ENCODE peak calls at places on chromosomes 13 and 19, in six cellular contexts. One of them, this sample, is unnamed.

GRCh38 chr13:37306778-37307544 is 201.5 kb upstream of the CSNK1A1L start:
- DNase-seq in SK-N-SH: no peak
- DNase-seq in CD8-positive, alpha-beta T cell: no peak
- DNase-seq in AG04449: peak
- DNase-seq in fibroblast of lung: peak
- DNase-seq in CD8-positive, alpha-beta memory T cell: no peak
- DNase-seq in this sample: no peak

GRCh38 chr19:11560404-11560988 is 1.5 kb upstream of the ELOF1 start:
- DNase-seq in SK-N-SH: peak
- DNase-seq in CD8-positive, alpha-beta T cell: no peak
- DNase-seq in AG04449: no peak
- DNase-seq in fibroblast of lung: peak
- DNase-seq in CD8-positive, alpha-beta memory T cell: peak
- DNase-seq in this sample: peak

GRCh38 chr13:74197686-74198085 is 63.5 kb upstream of the KLF12 start:
- DNase-seq in SK-N-SH: no peak
- DNase-seq in CD8-positive, alpha-beta T cell: no peak
- DNase-seq in AG04449: no peak
- DNase-seq in fibroblast of lung: no peak
- DNase-seq in CD8-positive, alpha-beta memory T cell: no peak
- DNase-seq in this sample: no peak

GRCh38 chr19:29532956-29533355 is 7.2 kb downstream of the VSTM2B start:
- DNase-seq in SK-N-SH: no peak
- DNase-seq in CD8-positive, alpha-beta T cell: peak
- DNase-seq in AG04449: no peak
- DNase-seq in fibroblast of lung: no peak
- DNase-seq in CD8-positive, alpha-beta memory T cell: no peak
- DNase-seq in this sample: no peak

GRCh38 chr13:74443623-74444022 is 309.4 kb upstream of the KLF12 start:
- DNase-seq in SK-N-SH: no peak
- DNase-seq in CD8-positive, alpha-beta T cell: no peak
- DNase-seq in AG04449: peak
- DNase-seq in fibroblast of lung: peak
- DNase-seq in CD8-positive, alpha-beta memory T cell: no peak
- DNase-seq in this sample: no peak

GRCh38 chr19:48400018-48400742 is 6.7 kb downstream of the GRIN2D start:
- DNase-seq in SK-N-SH: peak
- DNase-seq in CD8-positive, alpha-beta T cell: no peak
- DNase-seq in AG04449: no peak
- DNase-seq in fibroblast of lung: peak
- DNase-seq in CD8-positive, alpha-beta memory T cell: peak
- DNase-seq in this sample: no peak

GRCh38 chr19:56476671-56477428 is at the start of gene ZNF667:
- DNase-seq in SK-N-SH: peak
- DNase-seq in CD8-positive, alpha-beta T cell: no peak
- DNase-seq in AG04449: peak
- DNase-seq in fibroblast of lung: peak
- DNase-seq in CD8-positive, alpha-beta memory T cell: peak
- DNase-seq in this sample: peak

GRCh38 chr13:83780201-83780600 is 102.1 kb downstream of the SLITRK1 start:
- DNase-seq in SK-N-SH: peak
- DNase-seq in CD8-positive, alpha-beta T cell: no peak
- DNase-seq in AG04449: no peak
- DNase-seq in fibroblast of lung: peak
- DNase-seq in CD8-positive, alpha-beta memory T cell: no peak
- DNase-seq in this sample: peak

GRCh38 chr19:5131866-5132561 is 163.1 kb downstream of the KDM4B start:
- DNase-seq in SK-N-SH: no peak
- DNase-seq in CD8-positive, alpha-beta T cell: peak
- DNase-seq in AG04449: no peak
- DNase-seq in fibroblast of lung: peak
- DNase-seq in CD8-positive, alpha-beta memory T cell: no peak
- DNase-seq in this sample: no peak

GRCh38 chr13:59906413-59907027 is 257.2 kb downstream of the DIAPH3 start:
- DNase-seq in SK-N-SH: peak
- DNase-seq in CD8-positive, alpha-beta T cell: no peak
- DNase-seq in AG04449: no peak
- DNase-seq in fibroblast of lung: peak
- DNase-seq in CD8-positive, alpha-beta memory T cell: no peak
- DNase-seq in this sample: no peak

GRCh38 chr19:7830272-7830771 is 304 bp downstream of the EVI5L start:
- DNase-seq in SK-N-SH: no peak
- DNase-seq in CD8-positive, alpha-beta T cell: no peak
- DNase-seq in AG04449: no peak
- DNase-seq in fibroblast of lung: no peak
- DNase-seq in CD8-positive, alpha-beta memory T cell: no peak
- DNase-seq in this sample: no peak

GRCh38 chr13:19927117-19927734 is 31.3 kb upstream of the ZMYM2 start:
- DNase-seq in SK-N-SH: no peak
- DNase-seq in CD8-positive, alpha-beta T cell: no peak
- DNase-seq in AG04449: no peak
- DNase-seq in fibroblast of lung: peak
- DNase-seq in CD8-positive, alpha-beta memory T cell: peak
- DNase-seq in this sample: no peak

GRCh38 chr19:58021541-58022282 is 12.1 kb upstream of the ZSCAN1 start:
- DNase-seq in SK-N-SH: peak
- DNase-seq in CD8-positive, alpha-beta T cell: no peak
- DNase-seq in AG04449: no peak
- DNase-seq in fibroblast of lung: peak
- DNase-seq in CD8-positive, alpha-beta memory T cell: peak
- DNase-seq in this sample: peak

GRCh38 chr13:110520431-110521295 is 40.9 kb downstream of the RAB20 start:
- DNase-seq in SK-N-SH: no peak
- DNase-seq in CD8-positive, alpha-beta T cell: no peak
- DNase-seq in AG04449: no peak
- DNase-seq in fibroblast of lung: peak
- DNase-seq in CD8-positive, alpha-beta memory T cell: no peak
- DNase-seq in this sample: peak

GRCh38 chr13:84844473-84844872 is 954.7 kb downstream of the SLITRK6 start:
- DNase-seq in SK-N-SH: peak
- DNase-seq in CD8-positive, alpha-beta T cell: no peak
- DNase-seq in AG04449: no peak
- DNase-seq in fibroblast of lung: peak
- DNase-seq in CD8-positive, alpha-beta memory T cell: no peak
- DNase-seq in this sample: no peak

GRCh38 chr19:12794196-12794921 is 3.1 kb downstream of the JUNB start:
- DNase-seq in SK-N-SH: no peak
- DNase-seq in CD8-positive, alpha-beta T cell: no peak
- DNase-seq in AG04449: no peak
- DNase-seq in fibroblast of lung: no peak
- DNase-seq in CD8-positive, alpha-beta memory T cell: no peak
- DNase-seq in this sample: no peak

GRCh38 chr19:46350029-46350757 is 3.3 kb downstream of the PPP5C start:
- DNase-seq in SK-N-SH: no peak
- DNase-seq in CD8-positive, alpha-beta T cell: peak
- DNase-seq in AG04449: no peak
- DNase-seq in fibroblast of lung: no peak
- DNase-seq in CD8-positive, alpha-beta memory T cell: no peak
- DNase-seq in this sample: peak

GRCh38 chr19:1725100-1726064 is 27.9 kb upstream of the ONECUT3 start:
- DNase-seq in SK-N-SH: peak
- DNase-seq in CD8-positive, alpha-beta T cell: no peak
- DNase-seq in AG04449: no peak
- DNase-seq in fibroblast of lung: peak
- DNase-seq in CD8-positive, alpha-beta memory T cell: no peak
- DNase-seq in this sample: no peak
- H3K4me3 ChIP-seq in SK-N-SH: peak
- H3K4me3 ChIP-seq in CD8-positive, alpha-beta T cell: peak
- H3K4me3 ChIP-seq in AG04449: peak
- H3K4me3 ChIP-seq in fibroblast of lung: peak
- H3K4me3 ChIP-seq in CD8-positive, alpha-beta memory T cell: no peak
- H3K4me3 ChIP-seq in this sample: no peak

GRCh38 chr19:55408320-55408836 is 790 bp upstream of the UBE2S start:
- DNase-seq in SK-N-SH: no peak
- DNase-seq in CD8-positive, alpha-beta T cell: no peak
- DNase-seq in AG04449: no peak
- DNase-seq in fibroblast of lung: no peak
- DNase-seq in CD8-positive, alpha-beta memory T cell: no peak
- DNase-seq in this sample: no peak
- H3K4me3 ChIP-seq in SK-N-SH: peak
- H3K4me3 ChIP-seq in CD8-positive, alpha-beta T cell: peak
- H3K4me3 ChIP-seq in AG04449: peak
- H3K4me3 ChIP-seq in fibroblast of lung: peak
- H3K4me3 ChIP-seq in CD8-positive, alpha-beta memory T cell: peak
- H3K4me3 ChIP-seq in this sample: peak

GRCh38 chr19:35754365-35755139 is 2.3 kb downstream of the HSPB6 start:
- DNase-seq in SK-N-SH: no peak
- DNase-seq in CD8-positive, alpha-beta T cell: no peak
- DNase-seq in AG04449: no peak
- DNase-seq in fibroblast of lung: no peak
- DNase-seq in CD8-positive, alpha-beta memory T cell: no peak
- DNase-seq in this sample: no peak
- H3K4me3 ChIP-seq in SK-N-SH: no peak
- H3K4me3 ChIP-seq in CD8-positive, alpha-beta T cell: no peak
- H3K4me3 ChIP-seq in AG04449: no peak
- H3K4me3 ChIP-seq in fibroblast of lung: peak
- H3K4me3 ChIP-seq in CD8-positive, alpha-beta memory T cell: no peak
- H3K4me3 ChIP-seq in this sample: no peak

GRCh38 chr13:61202042-61202441 is 213.6 kb downstream of the PCDH20 start:
- DNase-seq in SK-N-SH: no peak
- DNase-seq in CD8-positive, alpha-beta T cell: no peak
- DNase-seq in AG04449: no peak
- DNase-seq in fibroblast of lung: no peak
- DNase-seq in CD8-positive, alpha-beta memory T cell: no peak
- DNase-seq in this sample: no peak
- H3K4me3 ChIP-seq in SK-N-SH: no peak
- H3K4me3 ChIP-seq in CD8-positive, alpha-beta T cell: no peak
- H3K4me3 ChIP-seq in AG04449: no peak
- H3K4me3 ChIP-seq in fibroblast of lung: no peak
- H3K4me3 ChIP-seq in CD8-positive, alpha-beta memory T cell: no peak
- H3K4me3 ChIP-seq in this sample: no peak

GRCh38 chr13:96533408-96533807 is 443.5 kb downstream of the HS6ST3 start:
- DNase-seq in SK-N-SH: peak
- DNase-seq in CD8-positive, alpha-beta T cell: no peak
- DNase-seq in AG04449: no peak
- DNase-seq in fibroblast of lung: no peak
- DNase-seq in CD8-positive, alpha-beta memory T cell: no peak
- DNase-seq in this sample: no peak
- H3K4me3 ChIP-seq in SK-N-SH: no peak
- H3K4me3 ChIP-seq in CD8-positive, alpha-beta T cell: no peak
- H3K4me3 ChIP-seq in AG04449: no peak
- H3K4me3 ChIP-seq in fibroblast of lung: no peak
- H3K4me3 ChIP-seq in CD8-positive, alpha-beta memory T cell: no peak
- H3K4me3 ChIP-seq in this sample: no peak

This sample was measured in HL-60.